ENCODE peak calls at places on chromosomes 1 and 21, in eight cellular contexts. V is heart right ventricle; P is Kasumi-1; I is GM20000; R is substantia nigra; D is central memory CD8-positive, alpha-beta T cell; H is cardiac fibroblast; S is Peyer's patch. M is an unnamed sample.

GRCh38 chr1:35369922-35370671 is 101.6 kb downstream of the ZMYM4 start:
- DNase-seq in V (peak), P (peak), I (no peak), R (peak), D (no peak), H (peak), S (no peak), M (peak)

GRCh38 chr1:87787551-87787950 is 458.9 kb downstream of the LMO4 start:
- DNase-seq in V (no peak), P (no peak), I (no peak), R (no peak), D (no peak), H (peak), S (no peak), M (no peak)

GRCh38 chr21:45640888-45641479 is 2.5 kb upstream of the PCBP3 start:
- DNase-seq in V (peak), P (no peak), I (no peak), R (no peak), D (no peak), H (peak), S (peak), M (peak)

GRCh38 chr1:4611708-4612349 is 42.6 kb upstream of the AJAP1 start:
- DNase-seq in V (no peak), P (no peak), I (no peak), R (no peak), D (no peak), H (no peak), S (no peak), M (no peak)

GRCh38 chr1:9724706-9725476 is 73.4 kb downstream of the PIK3CD start:
- DNase-seq in V (peak), P (peak), I (peak), R (no peak), D (peak), H (peak), S (peak), M (peak)

GRCh38 chr1:37098196-37098595 is 63.9 kb upstream of the GRIK3 start:
- DNase-seq in V (no peak), P (no peak), I (no peak), R (no peak), D (no peak), H (no peak), S (no peak), M (no peak)

GRCh38 chr1:211196880-211197279 is 62.3 kb upstream of the RCOR3 start:
- DNase-seq in V (no peak), P (no peak), I (no peak), R (no peak), D (no peak), H (peak), S (no peak), M (no peak)

GRCh38 chr1:219441884-219442283 is 171.0 kb downstream of the ZC3H11B start:
- DNase-seq in V (no peak), P (no peak), I (no peak), R (no peak), D (no peak), H (no peak), S (no peak), M (no peak)

GRCh38 chr1:204188959-204189639 is 7.2 kb downstream of the KISS1 start:
- DNase-seq in V (no peak), P (no peak), I (peak), R (no peak), D (no peak), H (no peak), S (peak), M (no peak)

GRCh38 chr21:15077529-15077928 is 12.7 kb upstream of the NRIP1 start:
- DNase-seq in V (no peak), P (no peak), I (no peak), R (no peak), D (no peak), H (no peak), S (no peak), M (no peak)

GRCh38 chr1:234725177-234726132 is 115.5 kb upstream of the IRF2BP2 start:
- DNase-seq in V (peak), P (peak), I (no peak), R (no peak), D (peak), H (peak), S (peak), M (peak)

GRCh38 chr1:230067871-230068814 is 1.1 kb downstream of the GALNT2 start:
- DNase-seq in V (peak), P (peak), I (peak), R (no peak), D (no peak), H (peak), S (peak), M (peak)